ENCODE peak calls at places on chromosomes 7 and 10, in four cellular contexts. B is IMR-90, L is progenitor cell of endocrine pancreas, J is GM20000. X is an unnamed sample.
A peak's percentile ranks its signal among the peaks of the same experiment; 100 is the strongest.

GRCh38 chr7:134075799-134076198 is 51.3 kb upstream of the LRGUK start:
- DNase-seq in B (no peak), L (no peak), J (no peak), X (no peak)

GRCh38 chr10:123149568-123150228 is 1.8 kb downstream of the HMX2 start:
- DNase-seq in B (peak; percentile 42), L (peak; percentile 23), J (peak; percentile 52), X (peak; percentile 30)

GRCh38 chr7:95886501-95887090 is 114.2 kb downstream of the DYNC1I1 start:
- DNase-seq in B (peak; percentile 19), L (no peak), J (no peak), X (no peak)

GRCh38 chr10:36224431-36224985 is 582.4 kb upstream of the FZD8 start:
- DNase-seq in B (peak; percentile 19), L (no peak), J (no peak), X (no peak)

GRCh38 chr10:85607296-85607695 is 759.3 kb downstream of the GRID1 start:
- DNase-seq in B (no peak), L (no peak), J (no peak), X (no peak)

GRCh38 chr7:101787864-101788263 is 29.6 kb upstream of the CUX1 start:
- DNase-seq in B (no peak), L (no peak), J (no peak), X (no peak)

GRCh38 chr10:52780391-52781155 is 8.0 kb upstream of the MBL2 start:
- DNase-seq in B (no peak), L (no peak), J (no peak), X (no peak)

GRCh38 chr10:60305394-60305892 is 84.2 kb downstream of the ANK3 start:
- DNase-seq in B (peak; percentile 65), L (no peak), J (no peak), X (no peak)

X was measured in ACHN.